ENCODE peak calls at places on chromosomes 4 and X, in ten cellular contexts. One of them, this sample, is unnamed.

GRCh38 chr4:102299708-102300107 is 45.6 kb downstream of the SLC39A8 start:
- DNase-seq in midbrain: peak; percentile 42
- DNase-seq in epithelial cell of prostate: no peak
- DNase-seq in ACHN: peak; percentile 51
- DNase-seq in AG08396: peak; percentile 59
- DNase-seq in NCI-H2171: no peak
- DNase-seq in Kasumi-1: peak; percentile 81
- DNase-seq in GM06990: peak; percentile 18
- DNase-seq in T47D: peak; percentile 53
- DNase-seq in epithelial cell of esophagus: peak; percentile 60
- DNase-seq in this sample: peak; percentile 4

GRCh38 chr4:5955201-5955821 is 62.4 kb upstream of the CRMP1 start:
- DNase-seq in midbrain: no peak
- DNase-seq in epithelial cell of prostate: no peak
- DNase-seq in ACHN: no peak
- DNase-seq in AG08396: no peak
- DNase-seq in NCI-H2171: peak; percentile 38
- DNase-seq in Kasumi-1: no peak
- DNase-seq in GM06990: no peak
- DNase-seq in T47D: no peak
- DNase-seq in epithelial cell of esophagus: no peak
- DNase-seq in this sample: no peak

GRCh38 chrX:110795645-110796510 is at the start of gene CHRDL1:
- DNase-seq in midbrain: no peak
- DNase-seq in epithelial cell of prostate: no peak
- DNase-seq in ACHN: peak; percentile 59
- DNase-seq in AG08396: peak; percentile 22
- DNase-seq in NCI-H2171: peak; percentile 19
- DNase-seq in Kasumi-1: peak; percentile 38
- DNase-seq in GM06990: peak; percentile 7
- DNase-seq in T47D: peak; percentile 16
- DNase-seq in epithelial cell of esophagus: peak; percentile 0
- DNase-seq in this sample: no peak

GRCh38 chr4:158710814-158711213 is 12.4 kb downstream of the PPID start:
- DNase-seq in midbrain: no peak
- DNase-seq in epithelial cell of prostate: no peak
- DNase-seq in ACHN: no peak
- DNase-seq in AG08396: no peak
- DNase-seq in NCI-H2171: no peak
- DNase-seq in Kasumi-1: no peak
- DNase-seq in GM06990: no peak
- DNase-seq in T47D: peak; percentile 27
- DNase-seq in epithelial cell of esophagus: peak; percentile 1
- DNase-seq in this sample: no peak

GRCh38 chr4:89684536-89684935 is 152.4 kb downstream of the SNCA start:
- DNase-seq in midbrain: no peak
- DNase-seq in epithelial cell of prostate: no peak
- DNase-seq in ACHN: no peak
- DNase-seq in AG08396: no peak
- DNase-seq in NCI-H2171: no peak
- DNase-seq in Kasumi-1: no peak
- DNase-seq in GM06990: no peak
- DNase-seq in T47D: no peak
- DNase-seq in epithelial cell of esophagus: peak; percentile 52
- DNase-seq in this sample: no peak

GRCh38 chr4:151117371-151117962 is 18.0 kb downstream of the RPS3A start:
- DNase-seq in midbrain: peak; percentile 79
- DNase-seq in epithelial cell of prostate: no peak
- DNase-seq in ACHN: peak; percentile 67
- DNase-seq in AG08396: peak; percentile 49
- DNase-seq in NCI-H2171: peak; percentile 9
- DNase-seq in Kasumi-1: peak; percentile 91
- DNase-seq in GM06990: peak; percentile 29
- DNase-seq in T47D: peak; percentile 68
- DNase-seq in epithelial cell of esophagus: peak; percentile 66
- DNase-seq in this sample: no peak

GRCh38 chrX:54044877-54045328 is 630 bp upstream of the PHF8 start:
- DNase-seq in midbrain: no peak
- DNase-seq in epithelial cell of prostate: no peak
- DNase-seq in ACHN: no peak
- DNase-seq in AG08396: no peak
- DNase-seq in NCI-H2171: no peak
- DNase-seq in Kasumi-1: no peak
- DNase-seq in GM06990: no peak
- DNase-seq in T47D: peak; percentile 85
- DNase-seq in epithelial cell of esophagus: no peak
- DNase-seq in this sample: no peak

GRCh38 chrX:65098851-65099250 is 122.6 kb upstream of the ZC4H2 start:
- DNase-seq in midbrain: no peak
- DNase-seq in epithelial cell of prostate: no peak
- DNase-seq in ACHN: no peak
- DNase-seq in AG08396: no peak
- DNase-seq in NCI-H2171: no peak
- DNase-seq in Kasumi-1: no peak
- DNase-seq in GM06990: no peak
- DNase-seq in T47D: no peak
- DNase-seq in epithelial cell of esophagus: no peak
- DNase-seq in this sample: no peak

GRCh38 chrX:101823236-101823635 is 108.6 kb downstream of the ZMAT1 start:
- DNase-seq in midbrain: no peak
- DNase-seq in epithelial cell of prostate: no peak
- DNase-seq in ACHN: no peak
- DNase-seq in AG08396: no peak
- DNase-seq in NCI-H2171: no peak
- DNase-seq in Kasumi-1: no peak
- DNase-seq in GM06990: no peak
- DNase-seq in T47D: no peak
- DNase-seq in epithelial cell of esophagus: no peak
- DNase-seq in this sample: no peak

GRCh38 chr4:122827899-122828601 is 1.4 kb downstream of the FGF2 start:
- DNase-seq in midbrain: peak; percentile 19
- DNase-seq in epithelial cell of prostate: no peak
- DNase-seq in ACHN: peak; percentile 63
- DNase-seq in AG08396: peak; percentile 64
- DNase-seq in NCI-H2171: peak; percentile 0
- DNase-seq in Kasumi-1: peak; percentile 26
- DNase-seq in GM06990: peak; percentile 65
- DNase-seq in T47D: no peak
- DNase-seq in epithelial cell of esophagus: peak; percentile 64
- DNase-seq in this sample: no peak

GRCh38 chr4:79025170-79025569 is 85.9 kb upstream of the PAQR3 start:
- DNase-seq in midbrain: no peak
- DNase-seq in epithelial cell of prostate: no peak
- DNase-seq in ACHN: no peak
- DNase-seq in AG08396: no peak
- DNase-seq in NCI-H2171: no peak
- DNase-seq in Kasumi-1: no peak
- DNase-seq in GM06990: no peak
- DNase-seq in T47D: no peak
- DNase-seq in epithelial cell of esophagus: peak; percentile 2
- DNase-seq in this sample: no peak

GRCh38 chr4:123802082-123802658 is 405.6 kb downstream of the SPRY1 start:
- DNase-seq in midbrain: no peak
- DNase-seq in epithelial cell of prostate: no peak
- DNase-seq in ACHN: no peak
- DNase-seq in AG08396: no peak
- DNase-seq in NCI-H2171: no peak
- DNase-seq in Kasumi-1: no peak
- DNase-seq in GM06990: no peak
- DNase-seq in T47D: no peak
- DNase-seq in epithelial cell of esophagus: no peak
- DNase-seq in this sample: no peak

GRCh38 chrX:107551546-107551945 is 76.8 kb upstream of the PRPS1 start:
- DNase-seq in midbrain: peak; percentile 20
- DNase-seq in epithelial cell of prostate: no peak
- DNase-seq in ACHN: no peak
- DNase-seq in AG08396: no peak
- DNase-seq in NCI-H2171: no peak
- DNase-seq in Kasumi-1: no peak
- DNase-seq in GM06990: no peak
- DNase-seq in T47D: no peak
- DNase-seq in epithelial cell of esophagus: no peak
- DNase-seq in this sample: no peak

GRCh38 chr4:35711127-35711526 is 533.2 kb downstream of the ARAP2 start:
- DNase-seq in midbrain: no peak
- DNase-seq in epithelial cell of prostate: no peak
- DNase-seq in ACHN: no peak
- DNase-seq in AG08396: no peak
- DNase-seq in NCI-H2171: no peak
- DNase-seq in Kasumi-1: no peak
- DNase-seq in GM06990: no peak
- DNase-seq in T47D: no peak
- DNase-seq in epithelial cell of esophagus: no peak
- DNase-seq in this sample: no peak

GRCh38 chr4:13705521-13706035 is 78.1 kb upstream of the BOD1L1 start:
- DNase-seq in midbrain: peak; percentile 7
- DNase-seq in epithelial cell of prostate: peak; percentile 51
- DNase-seq in ACHN: peak; percentile 50
- DNase-seq in AG08396: no peak
- DNase-seq in NCI-H2171: no peak
- DNase-seq in Kasumi-1: no peak
- DNase-seq in GM06990: no peak
- DNase-seq in T47D: no peak
- DNase-seq in epithelial cell of esophagus: peak; percentile 87
- DNase-seq in this sample: no peak

GRCh38 chr4:153205028-153205648 is 895 bp downstream of the TRIM2 start:
- DNase-seq in midbrain: peak; percentile 38
- DNase-seq in epithelial cell of prostate: no peak
- DNase-seq in ACHN: no peak
- DNase-seq in AG08396: no peak
- DNase-seq in NCI-H2171: no peak
- DNase-seq in Kasumi-1: no peak
- DNase-seq in GM06990: peak; percentile 22
- DNase-seq in T47D: peak; percentile 47
- DNase-seq in epithelial cell of esophagus: no peak
- DNase-seq in this sample: no peak

GRCh38 chr4:124105212-124105611 is 607.3 kb downstream of the ANKRD50 start:
- DNase-seq in midbrain: no peak
- DNase-seq in epithelial cell of prostate: no peak
- DNase-seq in ACHN: no peak
- DNase-seq in AG08396: peak; percentile 12
- DNase-seq in NCI-H2171: no peak
- DNase-seq in Kasumi-1: no peak
- DNase-seq in GM06990: no peak
- DNase-seq in T47D: no peak
- DNase-seq in epithelial cell of esophagus: peak; percentile 71
- DNase-seq in this sample: no peak

GRCh38 chrX:115940888-115941332 is 229.6 kb upstream of the AGTR2 start:
- DNase-seq in midbrain: peak; percentile 94
- DNase-seq in epithelial cell of prostate: no peak
- DNase-seq in ACHN: peak; percentile 22
- DNase-seq in AG08396: peak; percentile 62
- DNase-seq in NCI-H2171: peak; percentile 54
- DNase-seq in Kasumi-1: peak; percentile 1
- DNase-seq in GM06990: peak; percentile 72
- DNase-seq in T47D: peak; percentile 81
- DNase-seq in epithelial cell of esophagus: peak; percentile 3
- DNase-seq in this sample: no peak

GRCh38 chr4:52837716-52838558 is 24.2 kb upstream of the RASL11B start:
- DNase-seq in midbrain: peak; percentile 5
- DNase-seq in epithelial cell of prostate: peak; percentile 88
- DNase-seq in ACHN: peak; percentile 5
- DNase-seq in AG08396: peak; percentile 66
- DNase-seq in NCI-H2171: peak; percentile 54
- DNase-seq in Kasumi-1: peak; percentile 99
- DNase-seq in GM06990: no peak
- DNase-seq in T47D: peak; percentile 74
- DNase-seq in epithelial cell of esophagus: peak; percentile 98
- DNase-seq in this sample: peak; percentile 75

This sample was measured in keratinocyte.